ENCODE peak calls at places on chromosomes 7 and 10, in four cellular contexts. One of them, this sample, is unnamed.

GRCh38 chr7:109073543-109073942 is 503.9 kb downstream of the DNAJB9 start:
- DNase-seq in NCI-H2081: no peak
- DNase-seq in GM12878: no peak
- DNase-seq in fibroblast of lung: no peak
- DNase-seq in this sample: no peak

GRCh38 chr7:121398246-121398645 is 2.1 kb upstream of the FAM3C start:
- DNase-seq in NCI-H2081: peak
- DNase-seq in GM12878: no peak
- DNase-seq in fibroblast of lung: no peak
- DNase-seq in this sample: peak

GRCh38 chr10:124522903-124523260 is 61.3 kb downstream of the LHPP start:
- DNase-seq in NCI-H2081: no peak
- DNase-seq in GM12878: no peak
- DNase-seq in fibroblast of lung: no peak
- DNase-seq in this sample: no peak

GRCh38 chr7:50497068-50497642 is 47.0 kb upstream of the FIGNL1 start:
- DNase-seq in NCI-H2081: no peak
- DNase-seq in GM12878: no peak
- DNase-seq in fibroblast of lung: peak
- DNase-seq in this sample: no peak

GRCh38 chr10:62374862-62375710 is 917 bp downstream of the ZNF365 start:
- DNase-seq in NCI-H2081: no peak
- DNase-seq in GM12878: no peak
- DNase-seq in fibroblast of lung: peak
- DNase-seq in this sample: no peak

GRCh38 chr7:22150221-22150620 is 204.5 kb upstream of the CDCA7L start:
- DNase-seq in NCI-H2081: no peak
- DNase-seq in GM12878: no peak
- DNase-seq in fibroblast of lung: peak
- DNase-seq in this sample: no peak

GRCh38 chr10:52654201-52654600 is 118.4 kb downstream of the MBL2 start:
- DNase-seq in NCI-H2081: no peak
- DNase-seq in GM12878: no peak
- DNase-seq in fibroblast of lung: no peak
- DNase-seq in this sample: no peak

GRCh38 chr10:84008878-84009277 is 130.4 kb upstream of the GHITM start:
- DNase-seq in NCI-H2081: no peak
- DNase-seq in GM12878: no peak
- DNase-seq in fibroblast of lung: no peak
- DNase-seq in this sample: no peak

GRCh38 chr10:133150656-133151055 is 9.4 kb upstream of the KNDC1 start:
- DNase-seq in NCI-H2081: no peak
- DNase-seq in GM12878: no peak
- DNase-seq in fibroblast of lung: no peak
- DNase-seq in this sample: no peak

GRCh38 chr7:73978681-73979563 is 49.1 kb upstream of the ELN start:
- DNase-seq in NCI-H2081: peak
- DNase-seq in GM12878: peak
- DNase-seq in fibroblast of lung: peak
- DNase-seq in this sample: peak

GRCh38 chr10:11594589-11595394 is 16.7 kb downstream of the USP6NL start:
- DNase-seq in NCI-H2081: no peak
- DNase-seq in GM12878: no peak
- DNase-seq in fibroblast of lung: no peak
- DNase-seq in this sample: no peak

GRCh38 chr10:130963786-130964522 is 347.6 kb downstream of the TCERG1L start:
- DNase-seq in NCI-H2081: no peak
- DNase-seq in GM12878: no peak
- DNase-seq in fibroblast of lung: no peak
- DNase-seq in this sample: no peak

GRCh38 chr10:10871312-10871711 is 146.4 kb upstream of the CELF2 start:
- DNase-seq in NCI-H2081: no peak
- DNase-seq in GM12878: no peak
- DNase-seq in fibroblast of lung: no peak
- DNase-seq in this sample: no peak

GRCh38 chr10:121722665-121723064 is 124.4 kb upstream of the FGFR2 start:
- DNase-seq in NCI-H2081: no peak
- DNase-seq in GM12878: no peak
- DNase-seq in fibroblast of lung: peak
- DNase-seq in this sample: no peak

GRCh38 chr7:105621617-105622016 is 40.3 kb upstream of the EFCAB10 start:
- DNase-seq in NCI-H2081: no peak
- DNase-seq in GM12878: no peak
- DNase-seq in fibroblast of lung: peak
- DNase-seq in this sample: no peak

GRCh38 chr10:44030132-44030531 is 354.8 kb downstream of the CXCL12 start:
- DNase-seq in NCI-H2081: no peak
- DNase-seq in GM12878: no peak
- DNase-seq in fibroblast of lung: no peak
- DNase-seq in this sample: no peak

GRCh38 chr7:137801003-137801402 is 45.8 kb downstream of the DGKI start:
- DNase-seq in NCI-H2081: no peak
- DNase-seq in GM12878: no peak
- DNase-seq in fibroblast of lung: peak
- DNase-seq in this sample: no peak

GRCh38 chr7:105565190-105565589 is 16.1 kb downstream of the EFCAB10 start:
- DNase-seq in NCI-H2081: no peak
- DNase-seq in GM12878: no peak
- DNase-seq in fibroblast of lung: no peak
- DNase-seq in this sample: no peak

GRCh38 chr7:5143106-5143505 is 46.9 kb upstream of the WIPI2 start:
- DNase-seq in NCI-H2081: no peak
- DNase-seq in GM12878: no peak
- DNase-seq in fibroblast of lung: no peak
- DNase-seq in this sample: no peak

GRCh38 chr10:943334-944033 is 12.0 kb upstream of the LARP4B start:
- DNase-seq in NCI-H2081: no peak
- DNase-seq in GM12878: no peak
- DNase-seq in fibroblast of lung: no peak
- DNase-seq in this sample: no peak

GRCh38 chr7:106022193-106022821 is 59.2 kb downstream of the CDHR3 start:
- DNase-seq in NCI-H2081: no peak
- DNase-seq in GM12878: peak
- DNase-seq in fibroblast of lung: peak
- DNase-seq in this sample: no peak

GRCh38 chr7:128550920-128551319 is 74.4 kb downstream of the METTL2B start:
- DNase-seq in NCI-H2081: no peak
- DNase-seq in GM12878: no peak
- DNase-seq in fibroblast of lung: no peak
- DNase-seq in this sample: no peak

GRCh38 chr10:49053053-49053997 is 62.0 kb downstream of the VSTM4 start:
- DNase-seq in NCI-H2081: peak
- DNase-seq in GM12878: peak
- DNase-seq in fibroblast of lung: no peak
- DNase-seq in this sample: no peak

GRCh38 chr7:50679218-50680007 is 103.3 kb downstream of the GRB10 start:
- DNase-seq in NCI-H2081: peak
- DNase-seq in GM12878: no peak
- DNase-seq in fibroblast of lung: peak
- DNase-seq in this sample: no peak

GRCh38 chr7:70360557-70360956 is 762.3 kb downstream of the AUTS2 start:
- DNase-seq in NCI-H2081: no peak
- DNase-seq in GM12878: no peak
- DNase-seq in fibroblast of lung: no peak
- DNase-seq in this sample: no peak

GRCh38 chr10:92419740-92420553 is 129.0 kb downstream of the MARCHF5 start:
- DNase-seq in NCI-H2081: no peak
- DNase-seq in GM12878: no peak
- DNase-seq in fibroblast of lung: peak
- DNase-seq in this sample: no peak

GRCh38 chr7:92790987-92791386 is 45.4 kb downstream of the CDK6 start:
- DNase-seq in NCI-H2081: no peak
- DNase-seq in GM12878: no peak
- DNase-seq in fibroblast of lung: peak
- DNase-seq in this sample: no peak

GRCh38 chr7:83640240-83640639 is 8.7 kb downstream of the SEMA3E start:
- DNase-seq in NCI-H2081: no peak
- DNase-seq in GM12878: no peak
- DNase-seq in fibroblast of lung: no peak
- DNase-seq in this sample: no peak